ENCODE peak calls at places on chromosomes 13 and 19, in seven cellular contexts. One of them, this sample, is unnamed.

GRCh38 chr13:44109986-44110640 is 230.4 kb downstream of the LACC1 start:
- DNase-seq in IMR-90: no peak
- DNase-seq in H1: no peak
- DNase-seq in neuronal stem cell: no peak
- DNase-seq in H9: no peak
- DNase-seq in mesendoderm: no peak
- DNase-seq in trophoblast cell: no peak
- DNase-seq in this sample: no peak

GRCh38 chr13:44300895-44301638 is 72.6 kb upstream of the SERP2 start:
- DNase-seq in IMR-90: peak
- DNase-seq in H1: no peak
- DNase-seq in neuronal stem cell: no peak
- DNase-seq in H9: no peak
- DNase-seq in mesendoderm: no peak
- DNase-seq in trophoblast cell: peak
- DNase-seq in this sample: peak

GRCh38 chr13:99989376-99990044 is 7.9 kb downstream of the ZIC2 start:
- DNase-seq in IMR-90: no peak
- DNase-seq in H1: peak
- DNase-seq in neuronal stem cell: peak
- DNase-seq in H9: peak
- DNase-seq in mesendoderm: peak
- DNase-seq in trophoblast cell: no peak
- DNase-seq in this sample: no peak

GRCh38 chr19:35670686-35671085 is 4.4 kb downstream of the UPK1A start:
- DNase-seq in IMR-90: no peak
- DNase-seq in H1: no peak
- DNase-seq in neuronal stem cell: no peak
- DNase-seq in H9: no peak
- DNase-seq in mesendoderm: no peak
- DNase-seq in trophoblast cell: no peak
- DNase-seq in this sample: no peak

GRCh38 chr13:98432638-98433037 is 144.3 kb downstream of the STK24 start:
- DNase-seq in IMR-90: no peak
- DNase-seq in H1: no peak
- DNase-seq in neuronal stem cell: no peak
- DNase-seq in H9: no peak
- DNase-seq in mesendoderm: no peak
- DNase-seq in trophoblast cell: no peak
- DNase-seq in this sample: no peak

GRCh38 chr19:46349311-46349993 is 2.6 kb downstream of the PPP5C start:
- DNase-seq in IMR-90: no peak
- DNase-seq in H1: no peak
- DNase-seq in neuronal stem cell: no peak
- DNase-seq in H9: no peak
- DNase-seq in mesendoderm: no peak
- DNase-seq in trophoblast cell: no peak
- DNase-seq in this sample: no peak

GRCh38 chr13:19182536-19182935 is 912 bp upstream of the TUBA3C start:
- DNase-seq in IMR-90: no peak
- DNase-seq in H1: no peak
- DNase-seq in neuronal stem cell: no peak
- DNase-seq in H9: no peak
- DNase-seq in mesendoderm: no peak
- DNase-seq in trophoblast cell: no peak
- DNase-seq in this sample: no peak

GRCh38 chr13:66835040-66835628 is 395.0 kb downstream of the PCDH9 start:
- DNase-seq in IMR-90: peak
- DNase-seq in H1: no peak
- DNase-seq in neuronal stem cell: no peak
- DNase-seq in H9: no peak
- DNase-seq in mesendoderm: peak
- DNase-seq in trophoblast cell: no peak
- DNase-seq in this sample: peak

GRCh38 chr19:18831524-18832330 is at the start of gene UPF1:
- DNase-seq in IMR-90: peak
- DNase-seq in H1: peak
- DNase-seq in neuronal stem cell: peak
- DNase-seq in H9: peak
- DNase-seq in mesendoderm: peak
- DNase-seq in trophoblast cell: peak
- DNase-seq in this sample: peak

GRCh38 chr13:112891477-112892401 is 77.3 kb upstream of the MCF2L start:
- DNase-seq in IMR-90: no peak
- DNase-seq in H1: peak
- DNase-seq in neuronal stem cell: peak
- DNase-seq in H9: peak
- DNase-seq in mesendoderm: no peak
- DNase-seq in trophoblast cell: no peak
- DNase-seq in this sample: no peak

GRCh38 chr19:6126335-6126974 is 9.0 kb upstream of the ACSBG2 start:
- DNase-seq in IMR-90: peak
- DNase-seq in H1: no peak
- DNase-seq in neuronal stem cell: no peak
- DNase-seq in H9: peak
- DNase-seq in mesendoderm: peak
- DNase-seq in trophoblast cell: peak
- DNase-seq in this sample: peak

GRCh38 chr13:99312493-99312883 is 5.3 kb upstream of the GPR183 start:
- DNase-seq in IMR-90: peak
- DNase-seq in H1: no peak
- DNase-seq in neuronal stem cell: no peak
- DNase-seq in H9: no peak
- DNase-seq in mesendoderm: no peak
- DNase-seq in trophoblast cell: peak
- DNase-seq in this sample: peak

GRCh38 chr19:10295305-10295846 is 5.6 kb downstream of the ICAM5 start:
- DNase-seq in IMR-90: no peak
- DNase-seq in H1: peak
- DNase-seq in neuronal stem cell: no peak
- DNase-seq in H9: peak
- DNase-seq in mesendoderm: peak
- DNase-seq in trophoblast cell: no peak
- DNase-seq in this sample: no peak

GRCh38 chr19:30653646-30654386 is 281.6 kb downstream of the ZNF536 start:
- DNase-seq in IMR-90: no peak
- DNase-seq in H1: no peak
- DNase-seq in neuronal stem cell: no peak
- DNase-seq in H9: no peak
- DNase-seq in mesendoderm: no peak
- DNase-seq in trophoblast cell: no peak
- DNase-seq in this sample: no peak

GRCh38 chr13:80249906-80250513 is 90.9 kb downstream of the SPRY2 start:
- DNase-seq in IMR-90: no peak
- DNase-seq in H1: no peak
- DNase-seq in neuronal stem cell: no peak
- DNase-seq in H9: no peak
- DNase-seq in mesendoderm: no peak
- DNase-seq in trophoblast cell: no peak
- DNase-seq in this sample: no peak

GRCh38 chr19:36973021-36973843 is 57.1 kb downstream of the ZNF568 start:
- DNase-seq in IMR-90: peak
- DNase-seq in H1: no peak
- DNase-seq in neuronal stem cell: peak
- DNase-seq in H9: peak
- DNase-seq in mesendoderm: peak
- DNase-seq in trophoblast cell: peak
- DNase-seq in this sample: peak

GRCh38 chr19:7242601-7243258 is 51.5 kb downstream of the INSR start:
- DNase-seq in IMR-90: peak
- DNase-seq in H1: no peak
- DNase-seq in neuronal stem cell: no peak
- DNase-seq in H9: no peak
- DNase-seq in mesendoderm: no peak
- DNase-seq in trophoblast cell: peak
- DNase-seq in this sample: peak

GRCh38 chr19:32543107-32543900 is 37.7 kb upstream of the PDCD5 start:
- DNase-seq in IMR-90: peak
- DNase-seq in H1: no peak
- DNase-seq in neuronal stem cell: no peak
- DNase-seq in H9: no peak
- DNase-seq in mesendoderm: peak
- DNase-seq in trophoblast cell: peak
- DNase-seq in this sample: peak

GRCh38 chr19:996051-996838 is 4.0 kb upstream of the GRIN3B start:
- DNase-seq in IMR-90: peak
- DNase-seq in H1: peak
- DNase-seq in neuronal stem cell: no peak
- DNase-seq in H9: no peak
- DNase-seq in mesendoderm: peak
- DNase-seq in trophoblast cell: peak
- DNase-seq in this sample: peak

GRCh38 chr19:35249146-35249847 is 495 bp downstream of the LSR start:
- DNase-seq in IMR-90: no peak
- DNase-seq in H1: no peak
- DNase-seq in neuronal stem cell: no peak
- DNase-seq in H9: peak
- DNase-seq in mesendoderm: peak
- DNase-seq in trophoblast cell: no peak
- DNase-seq in this sample: no peak

GRCh38 chr19:3368441-3368795 is 2.0 kb downstream of the NFIC start:
- DNase-seq in IMR-90: no peak
- DNase-seq in H1: no peak
- DNase-seq in neuronal stem cell: no peak
- DNase-seq in H9: no peak
- DNase-seq in mesendoderm: no peak
- DNase-seq in trophoblast cell: no peak
- DNase-seq in this sample: no peak
- H4K8ac ChIP-seq in IMR-90: peak
- H4K8ac ChIP-seq in H1: no peak
- H4K8ac ChIP-seq in neuronal stem cell: no peak
- H4K8ac ChIP-seq in H9: no peak
- H4K8ac ChIP-seq in mesendoderm: no peak
- H4K8ac ChIP-seq in trophoblast cell: no peak
- H4K8ac ChIP-seq in this sample: peak

GRCh38 chr13:93004919-93005318 is 221.7 kb upstream of the GPC6 start:
- DNase-seq in IMR-90: peak
- DNase-seq in H1: no peak
- DNase-seq in neuronal stem cell: no peak
- DNase-seq in H9: peak
- DNase-seq in mesendoderm: peak
- DNase-seq in trophoblast cell: no peak
- DNase-seq in this sample: no peak

GRCh38 chr13:93003531-93003930 is 223.1 kb upstream of the GPC6 start:
- DNase-seq in IMR-90: no peak
- DNase-seq in H1: no peak
- DNase-seq in neuronal stem cell: no peak
- DNase-seq in H9: no peak
- DNase-seq in mesendoderm: peak
- DNase-seq in trophoblast cell: no peak
- DNase-seq in this sample: no peak

GRCh38 chr13:93007928-93008327 is 218.7 kb upstream of the GPC6 start:
- DNase-seq in IMR-90: no peak
- DNase-seq in H1: no peak
- DNase-seq in neuronal stem cell: no peak
- DNase-seq in H9: no peak
- DNase-seq in mesendoderm: no peak
- DNase-seq in trophoblast cell: no peak
- DNase-seq in this sample: no peak

DNA sequence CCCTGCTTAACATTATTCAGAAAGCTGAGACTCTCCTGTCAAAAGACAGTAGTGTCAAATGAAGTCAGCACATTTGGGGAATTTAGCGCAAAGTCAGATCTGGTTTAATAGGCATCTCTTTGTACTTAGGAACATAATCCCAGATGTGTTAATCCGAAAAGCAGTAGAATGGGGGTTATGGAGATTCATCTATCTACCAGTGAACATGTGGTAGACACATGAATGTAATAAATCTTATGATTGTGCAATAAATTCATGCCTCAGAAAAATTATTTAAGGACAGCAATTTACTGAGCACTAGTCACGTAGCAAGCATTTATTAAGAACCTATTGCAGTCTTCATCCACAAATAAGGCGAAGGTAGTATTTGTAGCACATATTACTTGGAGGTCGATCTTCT is 224.5 kb upstream of the GPC6 start:
- DNase-seq in IMR-90: no peak
- DNase-seq in H1: no peak
- DNase-seq in neuronal stem cell: no peak
- DNase-seq in H9: no peak
- DNase-seq in mesendoderm: no peak
- DNase-seq in trophoblast cell: no peak
- DNase-seq in this sample: no peak
- H2AK5ac ChIP-seq in IMR-90: no peak
- H2AK5ac ChIP-seq in H1: no peak
- H2AK5ac ChIP-seq in neuronal stem cell: no peak
- H2AK5ac ChIP-seq in H9: no peak
- H2AK5ac ChIP-seq in mesendoderm: no peak
- H2AK5ac ChIP-seq in trophoblast cell: no peak
- H2AK5ac ChIP-seq in this sample: no peak

GRCh38 chr19:55032170-55032569 is 5.9 kb downstream of the GP6 start:
- DNase-seq in IMR-90: no peak
- DNase-seq in H1: no peak
- DNase-seq in neuronal stem cell: no peak
- DNase-seq in H9: no peak
- DNase-seq in mesendoderm: no peak
- DNase-seq in trophoblast cell: no peak
- DNase-seq in this sample: no peak

GRCh38 chr19:55024111-55024510 is 14.0 kb downstream of the GP6 start:
- DNase-seq in IMR-90: no peak
- DNase-seq in H1: no peak
- DNase-seq in neuronal stem cell: no peak
- DNase-seq in H9: no peak
- DNase-seq in mesendoderm: no peak
- DNase-seq in trophoblast cell: no peak
- DNase-seq in this sample: no peak

GRCh38 chr19:55031178-55031577 is 6.9 kb downstream of the GP6 start:
- DNase-seq in IMR-90: no peak
- DNase-seq in H1: no peak
- DNase-seq in neuronal stem cell: no peak
- DNase-seq in H9: no peak
- DNase-seq in mesendoderm: no peak
- DNase-seq in trophoblast cell: no peak
- DNase-seq in this sample: no peak

GRCh38 chr19:55028757-55029156 is 9.3 kb downstream of the GP6 start:
- DNase-seq in IMR-90: no peak
- DNase-seq in H1: no peak
- DNase-seq in neuronal stem cell: no peak
- DNase-seq in H9: no peak
- DNase-seq in mesendoderm: no peak
- DNase-seq in trophoblast cell: no peak
- DNase-seq in this sample: no peak

GRCh38 chr19:55027472-55028337 is 10.4 kb downstream of the GP6 start:
- DNase-seq in IMR-90: no peak
- DNase-seq in H1: no peak
- DNase-seq in neuronal stem cell: no peak
- DNase-seq in H9: no peak
- DNase-seq in mesendoderm: no peak
- DNase-seq in trophoblast cell: peak
- DNase-seq in this sample: no peak
- H3K23ac ChIP-seq in IMR-90: no peak
- H3K23ac ChIP-seq in H1: no peak
- H3K23ac ChIP-seq in neuronal stem cell: no peak
- H3K23ac ChIP-seq in H9: no peak
- H3K23ac ChIP-seq in mesendoderm: no peak
- H3K23ac ChIP-seq in trophoblast cell: no peak
- H3K23ac ChIP-seq in this sample: no peak

GRCh38 chr13:63497601-63498000 is 2082.0 kb upstream of the PCDH20 start:
- DNase-seq in IMR-90: peak
- DNase-seq in H1: no peak
- DNase-seq in neuronal stem cell: no peak
- DNase-seq in H9: no peak
- DNase-seq in mesendoderm: no peak
- DNase-seq in trophoblast cell: no peak
- DNase-seq in this sample: peak
- H4K8ac ChIP-seq in IMR-90: no peak
- H4K8ac ChIP-seq in H1: no peak
- H4K8ac ChIP-seq in neuronal stem cell: no peak
- H4K8ac ChIP-seq in H9: no peak
- H4K8ac ChIP-seq in mesendoderm: no peak
- H4K8ac ChIP-seq in trophoblast cell: no peak
- H4K8ac ChIP-seq in this sample: no peak

GRCh38 chr13:48579167-48579918 is 46.5 kb upstream of the RCBTB2 start:
- DNase-seq in IMR-90: no peak
- DNase-seq in H1: no peak
- DNase-seq in neuronal stem cell: no peak
- DNase-seq in H9: no peak
- DNase-seq in mesendoderm: peak
- DNase-seq in trophoblast cell: no peak
- DNase-seq in this sample: no peak
- H2AK5ac ChIP-seq in IMR-90: no peak
- H2AK5ac ChIP-seq in H1: no peak
- H2AK5ac ChIP-seq in neuronal stem cell: no peak
- H2AK5ac ChIP-seq in H9: no peak
- H2AK5ac ChIP-seq in mesendoderm: no peak
- H2AK5ac ChIP-seq in trophoblast cell: no peak
- H2AK5ac ChIP-seq in this sample: no peak